ENCODE peak calls at places on chromosomes 4 and X, in nine cellular contexts. T is HL-60; M is GM12864; Q is NB4; B is mammary epithelial cell; A is BJ; S is tibial artery; G is CD4-positive, alpha-beta T cell; L is hepatocyte. V is an unnamed sample.

GRCh38 chr4:172573899-172574298 is 594.7 kb upstream of the GALNT7 start:
- DNase-seq in T (no peak), M (no peak), Q (peak), B (no peak), A (no peak), S (no peak), G (no peak), L (no peak), V (no peak)

GRCh38 chr4:112156546-112156945 is 11.3 kb downstream of the FAM241A start:
- DNase-seq in T (no peak), M (no peak), Q (no peak), B (no peak), A (no peak), S (no peak), G (no peak), L (no peak), V (no peak)

GRCh38 chr4:83320548-83320947 is 14.1 kb downstream of the HPSE start:
- DNase-seq in T (peak), M (no peak), Q (peak), B (peak), A (peak), S (peak), G (no peak), L (no peak), V (no peak)

GRCh38 chr4:184267673-184268573 is 50.2 kb upstream of the ENPP6 start:
- DNase-seq in T (peak), M (peak), Q (peak), B (peak), A (peak), S (no peak), G (peak), L (peak), V (peak)

GRCh38 chr4:9867746-9868425 is 86.5 kb downstream of the DRD5 start:
- DNase-seq in T (no peak), M (no peak), Q (no peak), B (no peak), A (no peak), S (no peak), G (no peak), L (no peak), V (no peak)

GRCh38 chr4:101346562-101347266 is 612 bp downstream of the PPP3CA start:
- DNase-seq in T (peak), M (no peak), Q (no peak), B (peak), A (no peak), S (peak), G (peak), L (peak), V (peak)

GRCh38 chrX:39984191-39984956 is 113.4 kb downstream of the BCOR start:
- DNase-seq in T (no peak), M (no peak), Q (no peak), B (peak), A (no peak), S (no peak), G (no peak), L (peak), V (no peak)

GRCh38 chr4:78560296-78560963 is 8.9 kb downstream of the ANXA3 start:
- DNase-seq in T (no peak), M (no peak), Q (no peak), B (peak), A (peak), S (no peak), G (no peak), L (peak), V (no peak)

GRCh38 chrX:3286196-3286920 is 60.1 kb downstream of the MXRA5 start:
- DNase-seq in T (no peak), M (no peak), Q (no peak), B (peak), A (peak), S (no peak), G (no peak), L (peak), V (no peak)

GRCh38 chr4:128163177-128164117 is 102.3 kb downstream of the LARP1B start:
- DNase-seq in T (no peak), M (no peak), Q (no peak), B (peak), A (peak), S (no peak), G (no peak), L (peak), V (no peak)

GRCh38 chrX:65532016-65532415 is 2.6 kb downstream of the LAS1L start:
- DNase-seq in T (no peak), M (no peak), Q (no peak), B (no peak), A (no peak), S (no peak), G (no peak), L (no peak), V (no peak)

GRCh38 chr4:8105303-8106100 is 53.1 kb downstream of the ABLIM2 start:
- DNase-seq in T (no peak), M (no peak), Q (no peak), B (no peak), A (no peak), S (no peak), G (no peak), L (no peak), V (no peak)

GRCh38 chrX:36957425-36958328 is 50.5 kb upstream of the FAM47C start:
- DNase-seq in T (no peak), M (no peak), Q (no peak), B (no peak), A (no peak), S (no peak), G (no peak), L (peak), V (no peak)

GRCh38 chr4:99405433-99406115 is 29.6 kb downstream of the ADH7 start:
- DNase-seq in T (peak), M (no peak), Q (peak), B (peak), A (no peak), S (peak), G (peak), L (peak), V (peak)

GRCh38 chr4:99655315-99656081 is 2.1 kb downstream of the C4orf54 start:
- DNase-seq in T (no peak), M (no peak), Q (no peak), B (peak), A (peak), S (peak), G (no peak), L (no peak), V (no peak)

DNA sequence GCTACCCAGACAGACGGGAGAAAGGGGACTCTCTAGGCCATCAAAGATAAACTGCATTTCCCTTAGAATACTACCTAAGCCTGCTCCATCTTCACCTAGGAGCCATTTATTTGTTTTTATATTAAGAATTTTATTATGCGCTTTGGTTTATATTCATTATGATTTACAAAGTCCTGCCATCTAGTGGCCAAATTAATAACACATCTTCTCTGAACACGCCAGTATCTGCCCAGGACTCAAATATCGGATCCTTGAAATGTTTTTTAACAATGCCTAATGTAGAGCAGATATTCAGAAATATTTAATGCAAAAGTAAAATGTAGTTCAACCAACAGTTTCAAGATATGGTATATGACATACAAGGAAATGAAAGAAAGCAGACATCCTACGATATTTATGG is 20.8 kb upstream of the PRPS2 start:
- DNase-seq in T (no peak), M (no peak), Q (peak), B (no peak), A (no peak), S (no peak), G (no peak), L (peak), V (no peak)
- TF ChIP-seq CTCF in T (no peak), M (peak), Q (peak), B (peak), A (peak), S (peak), G (peak), L (peak), V (peak)

GRCh38 chrX:106862972-106863688 is 40.0 kb downstream of the RIPPLY1 start:
- DNase-seq in T (peak), M (no peak), Q (peak), B (peak), A (no peak), S (no peak), G (no peak), L (peak), V (peak)
- TF ChIP-seq CTCF in T (peak), M (peak), Q (peak), B (peak), A (peak), S (no peak), G (no peak), L (no peak), V (peak)

GRCh38 chr4:27861381-27861787 is 1000.7 kb downstream of the STIM2 start:
- DNase-seq in T (no peak), M (no peak), Q (peak), B (peak), A (no peak), S (no peak), G (no peak), L (peak), V (no peak)
- TF ChIP-seq CTCF in T (no peak), M (no peak), Q (peak), B (peak), A (peak), S (no peak), G (no peak), L (peak), V (peak)

GRCh38 chr4:139521764-139522373 is 34.1 kb downstream of the SETD7 start:
- DNase-seq in T (no peak), M (no peak), Q (no peak), B (no peak), A (no peak), S (no peak), G (no peak), L (no peak), V (peak)
- TF ChIP-seq CTCF in T (no peak), M (no peak), Q (no peak), B (no peak), A (no peak), S (no peak), G (no peak), L (no peak), V (no peak)

GRCh38 chr4:31538877-31539276 is 818.7 kb downstream of the PCDH7 start:
- DNase-seq in T (no peak), M (no peak), Q (peak), B (no peak), A (no peak), S (no peak), G (no peak), L (no peak), V (no peak)
- TF ChIP-seq CTCF in T (no peak), M (no peak), Q (no peak), B (no peak), A (no peak), S (no peak), G (no peak), L (no peak), V (no peak)

GRCh38 chr4:57607616-57608150 is 497.5 kb upstream of the IGFBP7 start:
- DNase-seq in T (no peak), M (no peak), Q (no peak), B (no peak), A (no peak), S (no peak), G (no peak), L (peak), V (no peak)

GRCh38 chr4:57614533-57614932 is 504.3 kb upstream of the IGFBP7 start:
- DNase-seq in T (no peak), M (no peak), Q (no peak), B (no peak), A (no peak), S (no peak), G (no peak), L (no peak), V (no peak)

GRCh38 chr4:57612279-57612678 is 502.1 kb upstream of the IGFBP7 start:
- DNase-seq in T (no peak), M (no peak), Q (no peak), B (no peak), A (no peak), S (no peak), G (no peak), L (peak), V (no peak)
- TF ChIP-seq CTCF in T (no peak), M (no peak), Q (no peak), B (no peak), A (peak), S (no peak), G (no peak), L (peak), V (no peak)

V was measured in GM13977.